ENCODE peak calls at places on chromosomes 6 and 20, in seven cellular contexts. M is endodermal cell; T is SJSA1; Q is heart right ventricle; W is cardiac muscle cell; Y is cardiac fibroblast; D is CD4-positive, CD25-positive, alpha-beta regulatory T cell. X is an unnamed sample.
A peak's percentile ranks its signal among the peaks of the same experiment; 100 is the strongest.

GRCh38 chr6:81487489-81487888 is 265.0 kb downstream of the TENT5A start:
- DNase-seq in M (peak; percentile 43), T (no peak), Q (peak; percentile 18), W (peak; percentile 76), Y (peak; percentile 63), D (no peak), X (no peak)

GRCh38 chr20:36872857-36873256 is 3.1 kb upstream of the TLDC2 start:
- DNase-seq in M (no peak), T (no peak), Q (peak; percentile 34), W (no peak), Y (peak; percentile 30), D (no peak), X (no peak)

GRCh38 chr6:154410619-154411044 is 54.0 kb upstream of the IPCEF1 start:
- DNase-seq in M (no peak), T (peak; percentile 93), Q (no peak), W (peak; percentile 97), Y (peak; percentile 97), D (no peak), X (no peak)

GRCh38 chr6:134520181-134521115 is 202.5 kb upstream of the SGK1 start:
- DNase-seq in M (no peak), T (no peak), Q (no peak), W (peak; percentile 63), Y (peak; percentile 65), D (no peak), X (no peak)

GRCh38 chr6:21450628-21451027 is 142.9 kb upstream of the SOX4 start:
- DNase-seq in M (no peak), T (no peak), Q (no peak), W (no peak), Y (no peak), D (no peak), X (no peak)

GRCh38 chr6:21935561-21936028 is 342.0 kb downstream of the SOX4 start:
- DNase-seq in M (peak; percentile 78), T (no peak), Q (no peak), W (peak; percentile 63), Y (peak; percentile 63), D (no peak), X (peak; percentile 77)

GRCh38 chr6:33392168-33392947 is 735 bp downstream of the KIFC1 start:
- DNase-seq in M (no peak), T (no peak), Q (no peak), W (peak; percentile 19), Y (no peak), D (no peak), X (no peak)

GRCh38 chr20:43389839-43390626 is 67.7 kb upstream of the SRSF6 start:
- DNase-seq in M (peak; percentile 87), T (no peak), Q (no peak), W (no peak), Y (no peak), D (no peak), X (no peak)

GRCh38 chr6:159983641-159984080 is 14.8 kb downstream of the IGF2R start:
- DNase-seq in M (no peak), T (no peak), Q (no peak), W (peak; percentile 69), Y (peak; percentile 68), D (no peak), X (no peak)
- H3K4me3 ChIP-seq in M (no peak overlapping the region), T (no peak overlapping the region), Q (no peak overlapping the region), W (no peak overlapping the region), Y (no peak overlapping the region), D (peak overlapping the region; percentile 67), X (peak overlapping the region; percentile 31)

GRCh38 chr6:28757429-28758045 is 166.2 kb downstream of the TRIM27 start:
- DNase-seq in M (peak; percentile 79), T (no peak), Q (no peak), W (no peak), Y (no peak), D (no peak), X (no peak)

GRCh38 chr6:28764014-28764723 is 159.6 kb downstream of the TRIM27 start:
- DNase-seq in M (peak; percentile 63), T (no peak), Q (no peak), W (no peak), Y (no peak), D (no peak), X (no peak)

GRCh38 chr6:28758818-28759235 is 165.0 kb downstream of the TRIM27 start:
- DNase-seq in M (no peak), T (no peak), Q (no peak), W (no peak), Y (no peak), D (no peak), X (no peak)

GRCh38 chr6:28756555-28756918 is 167.2 kb downstream of the TRIM27 start:
- DNase-seq in M (no peak), T (no peak), Q (no peak), W (no peak), Y (no peak), D (no peak), X (no peak)

GRCh38 chr6:28758046-28758817 is 165.6 kb downstream of the TRIM27 start:
- DNase-seq in M (peak; percentile 92), T (no peak), Q (no peak), W (peak; percentile 15), Y (peak; percentile 17), D (no peak), X (peak; percentile 51)
- H3K4me3 ChIP-seq in M (peak overlapping the region; percentile 78), T (no peak overlapping the region), Q (no peak overlapping the region), W (no peak overlapping the region), Y (no peak overlapping the region), D (no peak overlapping the region), X (peak overlapping the region; percentile 33)

GRCh38 chr6:131001113-131001776 is 61.8 kb downstream of the EPB41L2 start:
- DNase-seq in M (no peak), T (no peak), Q (no peak), W (peak; percentile 36), Y (no peak), D (no peak), X (no peak)
- H3K4me3 ChIP-seq in M (no peak overlapping the region), T (no peak overlapping the region), Q (peak overlapping the region; percentile 25), W (no peak overlapping the region), Y (no peak overlapping the region), D (no peak overlapping the region), X (no peak overlapping the region)

DNA sequence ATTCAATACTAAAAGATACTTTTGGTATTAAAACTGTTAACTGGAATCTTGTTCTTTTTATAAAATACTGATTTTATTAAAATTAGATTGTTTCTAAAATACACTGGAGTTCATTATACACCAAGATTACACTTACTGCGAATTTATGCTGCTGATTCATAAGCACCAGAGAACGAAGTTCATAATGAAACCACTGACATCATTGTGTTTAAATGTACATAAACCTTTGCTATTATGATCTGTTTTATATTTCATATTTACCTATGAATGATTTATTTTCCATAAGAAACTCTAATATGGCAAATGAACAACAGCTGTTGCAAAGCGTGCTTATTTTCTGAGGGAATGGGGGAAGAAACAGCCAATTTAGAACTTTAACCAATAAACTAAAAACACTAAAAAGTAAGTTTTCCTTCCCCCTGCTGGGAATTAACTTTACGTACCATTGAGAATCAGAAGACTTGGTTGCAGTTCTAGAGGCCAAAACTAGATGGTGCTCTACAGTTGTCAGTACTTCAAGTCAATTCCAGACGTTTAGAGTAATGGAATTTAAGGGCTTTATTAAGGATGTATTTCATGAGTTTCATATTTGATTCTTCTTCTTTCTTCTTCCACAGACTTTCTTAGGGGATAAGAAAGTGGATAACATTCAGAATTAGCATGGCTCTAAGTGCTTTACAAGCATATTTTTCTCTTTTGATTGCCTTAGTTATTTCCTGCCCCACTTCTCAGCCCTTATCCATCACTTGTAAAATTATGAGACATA is 30.8 kb upstream of the COL19A1 start:
- DNase-seq in M (peak; percentile 54), T (no peak), Q (no peak), W (peak; percentile 87), Y (peak; percentile 88), D (no peak), X (peak; percentile 41)
- H3K4me3 ChIP-seq in M (no peak overlapping the region), T (no peak overlapping the region), Q (no peak overlapping the region), W (no peak overlapping the region), Y (no peak overlapping the region), D (no peak overlapping the region), X (no peak overlapping the region)

DNA sequence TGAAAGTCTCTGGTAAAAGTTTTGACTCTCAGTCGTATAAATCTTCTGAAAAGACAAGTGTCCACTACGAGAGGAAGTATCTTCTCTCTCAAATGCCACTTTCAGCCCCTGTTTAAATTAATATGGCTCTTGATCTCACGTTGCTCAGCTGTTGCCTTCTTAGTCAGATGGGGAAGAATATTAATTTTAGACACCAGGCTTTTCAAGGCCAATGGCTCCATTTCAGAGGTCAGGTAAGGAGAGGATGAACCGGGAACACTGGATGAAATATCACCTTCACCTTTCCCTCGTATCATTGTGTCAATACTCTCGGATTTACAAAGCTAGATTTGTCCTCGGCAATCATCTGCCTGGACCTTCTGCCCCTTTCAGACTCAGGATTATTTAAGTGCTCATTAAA is at the start of gene MYLK4:
- DNase-seq in M (no peak), T (no peak), Q (no peak), W (no peak), Y (no peak), D (no peak), X (no peak)
- H3K4me3 ChIP-seq in M (no peak within 1 kb of the TSS), T (no peak within 1 kb of the TSS), Q (peak within 1 kb of the TSS; percentile 27), W (no peak within 1 kb of the TSS), Y (no peak within 1 kb of the TSS), D (no peak within 1 kb of the TSS), X (no peak within 1 kb of the TSS)

DNA sequence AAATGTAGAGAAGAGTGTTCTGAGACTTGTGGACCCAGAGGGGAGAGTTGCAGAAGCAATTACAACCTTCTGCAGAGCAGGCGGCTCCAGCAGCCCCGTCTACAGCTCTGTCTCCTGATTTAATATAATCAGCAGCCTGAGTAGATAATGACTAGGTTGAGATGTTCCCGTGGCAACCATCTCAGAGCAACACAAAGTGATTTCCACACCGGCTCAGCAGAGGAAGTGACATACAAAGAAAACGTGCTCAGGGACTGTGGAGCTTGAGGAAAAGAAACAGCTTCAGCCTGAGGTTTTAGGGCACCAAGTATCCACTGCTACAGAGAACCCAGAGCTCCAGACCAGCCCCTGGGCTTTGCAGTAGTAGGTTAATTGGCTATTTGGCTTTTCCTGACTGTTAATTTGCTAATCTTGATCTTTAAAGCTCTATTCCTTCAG is 136.4 kb downstream of the MTFR2 start:
- DNase-seq in M (peak; percentile 77), T (no peak), Q (peak; percentile 33), W (peak; percentile 95), Y (peak; percentile 95), D (no peak), X (peak; percentile 28)
- H3K4me3 ChIP-seq in M (no peak overlapping the region), T (no peak overlapping the region), Q (no peak overlapping the region), W (no peak overlapping the region), Y (no peak overlapping the region), D (no peak overlapping the region), X (no peak overlapping the region)

GRCh38 chr20:57263127-57263609 is 3.3 kb downstream of the BMP7 start:
- DNase-seq in M (no peak), T (no peak), Q (no peak), W (no peak), Y (no peak), D (no peak), X (no peak)
- H3K4me3 ChIP-seq in M (peak overlapping the region; percentile 84), T (no peak overlapping the region), Q (no peak overlapping the region), W (peak overlapping the region; percentile 55), Y (no peak overlapping the region), D (no peak overlapping the region), X (no peak overlapping the region)

GRCh38 chr6:125750692-125751333 is 1.4 kb downstream of the HEY2 start:
- DNase-seq in M (no peak), T (no peak), Q (no peak), W (no peak), Y (no peak), D (no peak), X (no peak)

GRCh38 chr6:125752773-125753172 is 3.3 kb downstream of the HEY2 start:
- DNase-seq in M (no peak), T (no peak), Q (no peak), W (no peak), Y (no peak), D (no peak), X (no peak)

GRCh38 chr6:125751334-125751916 is 2.0 kb downstream of the HEY2 start:
- DNase-seq in M (no peak), T (no peak), Q (no peak), W (no peak), Y (no peak), D (no peak), X (no peak)

GRCh38 chr6:125753937-125754259 is 4.5 kb downstream of the HEY2 start:
- DNase-seq in M (no peak), T (no peak), Q (no peak), W (no peak), Y (no peak), D (no peak), X (no peak)

GRCh38 chr6:125753218-125753936 is 3.9 kb downstream of the HEY2 start:
- DNase-seq in M (no peak), T (no peak), Q (no peak), W (peak; percentile 63), Y (peak; percentile 62), D (no peak), X (peak; percentile 24)
- H3K4me3 ChIP-seq in M (no peak overlapping the region), T (no peak overlapping the region), Q (peak overlapping the region; percentile 87), W (peak overlapping the region; percentile 84), Y (no peak overlapping the region), D (no peak overlapping the region), X (no peak overlapping the region)

X was measured in Jurkat, Clone E6-1.